ENCODE peak calls at places on chromosomes 3 and 15, in nine cellular contexts. O is activated CD4-positive, alpha-beta T cell treated with anti-CD3 and anti-CD28 coated beads for 4 hours; T is choroid plexus epithelial cell; S is HT-29; E is GM03348; M is Daoy; Q is IMR-90; P is activated naive CD8-positive, alpha-beta T cell treated with anti-CD3 and anti-CD28 coated beads, Interleukin-2, amount 10 ng/mL, durations not matched to agents 7 days and 5 days; V is body of pancreas. J is an unnamed sample.
A peak's percentile ranks its signal among the peaks of the same experiment; 100 is the strongest.

GRCh38 chr15:22888120-22888859 is 49.8 kb downstream of the NIPA2 start:
- DNase-seq in O (no peak), T (peak; percentile 98), S (no peak), E (peak; percentile 91), M (peak; percentile 76), Q (peak; percentile 99), P (no peak), V (no peak), J (no peak)

GRCh38 chr15:85142324-85142723 is 160.7 kb downstream of the PDE8A start:
- DNase-seq in O (no peak), T (peak; percentile 70), S (peak; percentile 22), E (no peak), M (peak; percentile 16), Q (peak; percentile 75), P (no peak), V (no peak), J (no peak)

GRCh38 chr3:166123576-166123975 is 286.4 kb upstream of the BCHE start:
- DNase-seq in O (no peak), T (no peak), S (no peak), E (no peak), M (no peak), Q (peak; percentile 12), P (no peak), V (no peak), J (no peak)

GRCh38 chr3:72011495-72011894 is 226.5 kb upstream of the PROK2 start:
- DNase-seq in O (no peak), T (peak; percentile 30), S (no peak), E (peak; percentile 84), M (no peak), Q (peak; percentile 62), P (no peak), V (no peak), J (no peak)

GRCh38 chr15:85086855-85087254 is 105.2 kb downstream of the PDE8A start:
- DNase-seq in O (no peak), T (no peak), S (no peak), E (no peak), M (no peak), Q (no peak), P (no peak), V (no peak), J (no peak)

GRCh38 chr15:95825198-95825597 is 505.3 kb upstream of the NR2F2 start:
- DNase-seq in O (no peak), T (no peak), S (no peak), E (no peak), M (no peak), Q (no peak), P (no peak), V (no peak), J (no peak)

GRCh38 chr3:97952280-97952679 is 20.0 kb downstream of the RIOX2 start:
- DNase-seq in O (no peak), T (peak; percentile 80), S (no peak), E (peak; percentile 58), M (no peak), Q (peak; percentile 74), P (no peak), V (peak; percentile 23), J (no peak)

GRCh38 chr3:184180165-184180564 is 5.5 kb downstream of the AP2M1 start:
- DNase-seq in O (no peak), T (peak; percentile 84), S (no peak), E (no peak), M (peak; percentile 75), Q (peak; percentile 68), P (no peak), V (no peak), J (no peak)

GRCh38 chr3:132983143-132983770 is 54.9 kb upstream of the TMEM108 start:
- DNase-seq in O (no peak), T (no peak), S (no peak), E (no peak), M (no peak), Q (no peak), P (no peak), V (no peak), J (no peak)

GRCh38 chr15:85407421-85408269 is 27.2 kb downstream of the AKAP13 start:
- DNase-seq in O (peak; percentile 33), T (peak; percentile 77), S (peak; percentile 64), E (peak; percentile 73), M (peak; percentile 82), Q (peak; percentile 90), P (no peak), V (peak; percentile 47), J (no peak)

GRCh38 chr3:181716916-181717315 is 5.2 kb downstream of the SOX2 start:
- DNase-seq in O (no peak), T (no peak), S (no peak), E (no peak), M (no peak), Q (no peak), P (no peak), V (no peak), J (no peak)

GRCh38 chr15:95215016-95215415 is 983.7 kb downstream of the MCTP2 start:
- DNase-seq in O (no peak), T (no peak), S (no peak), E (no peak), M (no peak), Q (no peak), P (no peak), V (no peak), J (no peak)

GRCh38 chr3:197520311-197521276 is 35.2 kb downstream of the BDH1 start:
- DNase-seq in O (no peak), T (peak; percentile 44), S (peak; percentile 97), E (no peak), M (peak; percentile 53), Q (peak; percentile 80), P (no peak), V (peak; percentile 35), J (no peak)

GRCh38 chr15:92273732-92274131 is 119.9 kb upstream of the ST8SIA2 start:
- DNase-seq in O (no peak), T (no peak), S (no peak), E (no peak), M (no peak), Q (no peak), P (no peak), V (no peak), J (no peak)

GRCh38 chr3:58470363-58471024 is 21.4 kb upstream of the KCTD6 start:
- DNase-seq in O (no peak), T (no peak), S (no peak), E (no peak), M (no peak), Q (no peak), P (no peak), V (no peak), J (no peak)

GRCh38 chr15:57890351-57890750 is 175.2 kb downstream of the ALDH1A2 start:
- DNase-seq in O (no peak), T (peak; percentile 9), S (no peak), E (peak; percentile 36), M (peak; percentile 48), Q (peak; percentile 35), P (no peak), V (no peak), J (no peak)

GRCh38 chr3:73805435-73805834 is 180.7 kb upstream of the PDZRN3 start:
- DNase-seq in O (no peak), T (no peak), S (no peak), E (no peak), M (no peak), Q (no peak), P (no peak), V (peak; percentile 12), J (no peak)

GRCh38 chr15:71335591-71335990 is 220.3 kb downstream of the THSD4 start:
- DNase-seq in O (no peak), T (peak; percentile 79), S (no peak), E (no peak), M (no peak), Q (peak; percentile 73), P (no peak), V (no peak), J (no peak)

GRCh38 chr3:179720196-179720595 is 67.4 kb downstream of the USP13 start:
- DNase-seq in O (no peak), T (no peak), S (no peak), E (no peak), M (no peak), Q (no peak), P (no peak), V (no peak), J (no peak)

GRCh38 chr3:82354181-82354696 is 592.8 kb upstream of the GBE1 start:
- DNase-seq in O (no peak), T (peak; percentile 75), S (no peak), E (no peak), M (no peak), Q (no peak), P (no peak), V (peak; percentile 41), J (no peak)

GRCh38 chr3:175346573-175347356 is 487.6 kb downstream of the NAALADL2 start:
- DNase-seq in O (no peak), T (peak; percentile 97), S (peak; percentile 80), E (peak; percentile 77), M (peak; percentile 91), Q (peak; percentile 95), P (no peak), V (peak; percentile 33), J (peak; percentile 74)

GRCh38 chr3:178385280-178385952 is 150.8 kb upstream of the KCNMB2 start:
- DNase-seq in O (peak; percentile 9), T (peak; percentile 76), S (peak; percentile 69), E (peak; percentile 47), M (peak; percentile 27), Q (peak; percentile 51), P (no peak), V (peak; percentile 22), J (peak; percentile 80)

GRCh38 chr15:69098688-69099087 is 61.7 kb upstream of the GLCE start:
- DNase-seq in O (no peak), T (no peak), S (no peak), E (no peak), M (no peak), Q (no peak), P (no peak), V (no peak), J (no peak)

GRCh38 chr3:49158792-49159191 is 7.3 kb downstream of the CCDC71 start:
- DNase-seq in O (no peak), T (no peak), S (no peak), E (no peak), M (no peak), Q (no peak), P (no peak), V (no peak), J (no peak)

J was measured in T47D.